ENCODE peak calls at places on chromosomes 1 and 21, in four cellular contexts. One of them, this sample, is unnamed.

GRCh38 chr1:228143480-228144212 is 3.6 kb downstream of the GUK1 start:
- DNase-seq in GM23248: no peak
- DNase-seq in left colon: no peak
- DNase-seq in LNCaP clone FGC: no peak
- DNase-seq in this sample: no peak

GRCh38 chr1:240341365-240342250 is 249.9 kb downstream of the FMN2 start:
- DNase-seq in left colon: no peak
- DNase-seq in LNCaP clone FGC: no peak
- DNase-seq in GM23248: no peak
- DNase-seq in this sample: peak

GRCh38 chr1:1212780-1213152 is 1.2 kb downstream of the TNFRSF4 start:
- DNase-seq in left colon: no peak
- DNase-seq in LNCaP clone FGC: no peak
- DNase-seq in GM23248: no peak
- DNase-seq in this sample: no peak

GRCh38 chr1:147676306-147677085 is 6.2 kb upstream of the ACP6 start:
- DNase-seq in GM23248: peak
- DNase-seq in left colon: no peak
- DNase-seq in LNCaP clone FGC: no peak
- DNase-seq in this sample: peak

GRCh38 chr1:12525311-12526181 is 92.5 kb downstream of the DHRS3 start:
- DNase-seq in GM23248: no peak
- DNase-seq in left colon: peak
- DNase-seq in LNCaP clone FGC: no peak
- DNase-seq in this sample: peak

GRCh38 chr21:28324690-28325089 is 668.0 kb downstream of the LTN1 start:
- DNase-seq in GM23248: no peak
- DNase-seq in left colon: no peak
- DNase-seq in LNCaP clone FGC: no peak
- DNase-seq in this sample: no peak

GRCh38 chr21:45208627-45208951 is 79.1 kb downstream of the POFUT2 start:
- DNase-seq in left colon: no peak
- DNase-seq in GM23248: peak
- DNase-seq in LNCaP clone FGC: no peak
- DNase-seq in this sample: peak

GRCh38 chr1:151547119-151547899 is 7.2 kb downstream of the TUFT1 start:
- DNase-seq in LNCaP clone FGC: peak
- DNase-seq in left colon: peak
- DNase-seq in GM23248: peak
- DNase-seq in this sample: peak

GRCh38 chr1:169427081-169427611 is at the start of gene CCDC181:
- DNase-seq in left colon: no peak
- DNase-seq in LNCaP clone FGC: no peak
- DNase-seq in GM23248: peak
- DNase-seq in this sample: peak

GRCh38 chr1:224548676-224549075 is 67.4 kb upstream of the CNIH3 start:
- DNase-seq in left colon: no peak
- DNase-seq in GM23248: no peak
- DNase-seq in LNCaP clone FGC: no peak
- DNase-seq in this sample: no peak